ENCODE peak calls at places on chromosomes 7 and 10, in six cellular contexts. E is fibroblast of lung; P is IMR-90; A is CD8-positive, alpha-beta T cell; Q is heart left ventricle; M is small intestine. X is an unnamed sample.

GRCh38 chr7:16066805-16067459 is 354.4 kb downstream of the CRPPA start:
- DNase-seq in E (peak; percentile 43), P (no peak), M (no peak), A (no peak), Q (no peak), X (peak; percentile 38)

GRCh38 chr10:117441812-117442443 is 66.7 kb upstream of the PDZD8 start:
- DNase-seq in Q (no peak), M (no peak), A (no peak), E (no peak), P (no peak), X (no peak)

GRCh38 chr7:42605381-42605780 is 306.5 kb downstream of the C7orf25 start:
- DNase-seq in E (no peak), Q (no peak), P (no peak), M (no peak), A (no peak), X (peak; percentile 47)

GRCh38 chr10:3452234-3452633 is 279.7 kb upstream of the PITRM1 start:
- DNase-seq in P (peak; percentile 97), Q (peak; percentile 50), M (no peak), E (peak; percentile 98), A (no peak), X (peak; percentile 89)

GRCh38 chr7:20477091-20477490 is 138.4 kb upstream of the ABCB5 start:
- DNase-seq in Q (no peak), P (no peak), M (no peak), E (no peak), A (no peak), X (no peak)

GRCh38 chr7:157418204-157419029 is 81.6 kb downstream of the DNAJB6 start:
- DNase-seq in P (no peak), A (no peak), E (no peak), M (no peak), Q (no peak), X (no peak)

GRCh38 chr7:117949232-117949631 is 76.0 kb upstream of the CTTNBP2 start:
- DNase-seq in P (peak; percentile 20), M (no peak), A (no peak), E (peak; percentile 8), Q (no peak), X (no peak)

GRCh38 chr10:110642980-110643655 is 1.0 kb upstream of the RBM20 start:
- DNase-seq in P (no peak), E (no peak), A (no peak), M (no peak), Q (no peak), X (no peak)

GRCh38 chr10:95547197-95547596 is 14.0 kb downstream of the SORBS1 start:
- DNase-seq in P (no peak), Q (no peak), E (no peak), M (no peak), A (no peak), X (no peak)

GRCh38 chr7:49787980-49788379 is 14.5 kb downstream of the VWC2 start:
- DNase-seq in Q (no peak), P (no peak), A (no peak), M (no peak), E (no peak), X (no peak)

GRCh38 chr7:142513221-142513955 is 235.9 kb upstream of the PRSS1 start:
- DNase-seq in Q (no peak), E (no peak), M (no peak), P (no peak), A (no peak), X (peak; percentile 80)

GRCh38 chr7:34523233-34523918 is 134.6 kb upstream of the NPSR1 start:
- DNase-seq in P (no peak), M (no peak), Q (no peak), A (no peak), E (no peak), X (no peak)

GRCh38 chr10:52566471-52567246 is 205.9 kb downstream of the MBL2 start:
- DNase-seq in Q (no peak), E (peak; percentile 83), P (peak; percentile 69), M (peak; percentile 11), A (no peak), X (peak; percentile 93)

GRCh38 chr7:57427594-57427993 is 22.4 kb upstream of the ZNF716 start:
- DNase-seq in Q (no peak), M (no peak), P (no peak), E (no peak), A (no peak), X (no peak)

GRCh38 chr7:92740713-92741126 is 95.7 kb downstream of the CDK6 start:
- DNase-seq in M (no peak), A (no peak), Q (no peak), P (peak; percentile 89), E (peak; percentile 69), X (peak; percentile 78)

GRCh38 chr10:121436281-121436629 is 162.0 kb downstream of the FGFR2 start:
- DNase-seq in A (no peak), M (no peak), P (no peak), Q (no peak), E (no peak), X (no peak)

GRCh38 chr7:104836976-104837375 is 177.0 kb upstream of the KMT2E start:
- DNase-seq in E (no peak), Q (no peak), A (no peak), P (no peak), M (no peak), X (no peak)

GRCh38 chr7:55271069-55271468 is 94.1 kb upstream of the LANCL2 start:
- DNase-seq in E (peak; percentile 24), M (no peak), Q (no peak), P (peak; percentile 26), A (no peak), X (peak; percentile 52)

GRCh38 chr10:106278385-106278784 is 886.1 kb downstream of the SORCS1 start:
- DNase-seq in P (no peak), E (no peak), Q (no peak), M (no peak), A (no peak), X (peak; percentile 4)

GRCh38 chr7:37944737-37945054 is 24.3 kb downstream of the EPDR1 start:
- DNase-seq in A (no peak), M (no peak), P (no peak), E (no peak), Q (no peak), X (no peak)

GRCh38 chr10:102347236-102347828 is 48.2 kb upstream of the NFKB2 start:
- DNase-seq in P (peak; percentile 38), Q (peak; percentile 27), M (peak; percentile 33), A (no peak), E (peak; percentile 46), X (peak; percentile 47)

GRCh38 chr10:29136401-29136800 is 152.5 kb upstream of the LYZL1 start:
- DNase-seq in P (peak; percentile 61), Q (no peak), A (no peak), M (no peak), E (peak; percentile 62), X (peak; percentile 29)

GRCh38 chr7:43643842-43644241 is 60.9 kb downstream of the STK17A start:
- DNase-seq in M (no peak), A (no peak), Q (no peak), E (no peak), P (no peak), X (no peak)

GRCh38 chr7:1571261-1571650 is 1.4 kb upstream of the PSMG3 start:
- DNase-seq in P (peak; percentile 68), A (no peak), Q (no peak), E (peak; percentile 44), M (no peak), X (peak; percentile 89)

GRCh38 chr7:50667789-50668226 is 102.6 kb upstream of the DDC start:
- DNase-seq in E (peak; percentile 43), M (no peak), P (peak; percentile 3), A (no peak), Q (peak; percentile 69), X (peak; percentile 19)

GRCh38 chr10:100734295-100735086 is 10.9 kb upstream of the PAX2 start:
- DNase-seq in E (no peak), M (no peak), Q (no peak), P (no peak), A (no peak), X (no peak)

GRCh38 chr10:124083740-124084397 is 9.5 kb downstream of the CHST15 start:
- DNase-seq in Q (no peak), P (no peak), M (no peak), E (no peak), A (no peak), X (no peak)
- H3K4me3 ChIP-seq in Q (no peak overlapping the region), P (no peak overlapping the region), M (no peak overlapping the region), E (no peak overlapping the region), A (no peak overlapping the region), X (no peak overlapping the region)

DNA sequence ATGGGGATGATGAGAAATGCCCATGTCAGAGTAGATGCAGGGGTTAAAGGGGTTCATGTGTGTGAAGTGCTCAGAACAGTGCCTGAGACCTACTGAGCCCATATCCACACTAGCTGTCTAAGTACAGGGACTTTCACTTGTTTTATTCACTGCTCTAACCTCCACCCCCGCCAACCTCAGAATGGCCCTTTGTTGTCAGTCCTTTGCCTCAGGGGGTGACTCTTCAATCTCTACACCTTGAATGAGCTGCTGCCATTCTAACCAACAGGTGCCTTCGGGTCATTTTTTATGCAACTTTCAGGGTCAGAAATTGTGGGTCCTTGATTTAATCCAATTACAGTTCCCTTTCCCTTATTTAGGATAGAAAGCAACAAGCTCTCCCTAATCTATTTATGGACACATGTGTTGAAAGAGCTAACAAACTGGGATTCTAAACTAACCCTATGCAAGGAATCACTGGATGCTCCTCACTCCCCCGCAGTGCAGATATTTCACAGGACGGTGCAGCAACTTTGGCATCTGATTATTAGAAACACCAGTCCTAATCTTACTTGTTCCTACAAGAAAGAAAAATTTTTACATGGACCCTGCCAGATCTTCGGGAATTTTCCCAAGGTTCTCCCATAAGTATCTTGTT is 26.1 kb downstream of the VSTM4 start:
- DNase-seq in P (no peak), A (no peak), E (no peak), Q (no peak), M (no peak), X (no peak)
- H3K36me3 ChIP-seq in P (no peaks in the 10 kb centered on the region), A (no peaks in the 10 kb centered on the region), E (no peaks in the 10 kb centered on the region), Q (peaks cover 13% of the 10 kb centered on the region), M (no peaks in the 10 kb centered on the region), X (peaks cover 3% of the 10 kb centered on the region)

DNA sequence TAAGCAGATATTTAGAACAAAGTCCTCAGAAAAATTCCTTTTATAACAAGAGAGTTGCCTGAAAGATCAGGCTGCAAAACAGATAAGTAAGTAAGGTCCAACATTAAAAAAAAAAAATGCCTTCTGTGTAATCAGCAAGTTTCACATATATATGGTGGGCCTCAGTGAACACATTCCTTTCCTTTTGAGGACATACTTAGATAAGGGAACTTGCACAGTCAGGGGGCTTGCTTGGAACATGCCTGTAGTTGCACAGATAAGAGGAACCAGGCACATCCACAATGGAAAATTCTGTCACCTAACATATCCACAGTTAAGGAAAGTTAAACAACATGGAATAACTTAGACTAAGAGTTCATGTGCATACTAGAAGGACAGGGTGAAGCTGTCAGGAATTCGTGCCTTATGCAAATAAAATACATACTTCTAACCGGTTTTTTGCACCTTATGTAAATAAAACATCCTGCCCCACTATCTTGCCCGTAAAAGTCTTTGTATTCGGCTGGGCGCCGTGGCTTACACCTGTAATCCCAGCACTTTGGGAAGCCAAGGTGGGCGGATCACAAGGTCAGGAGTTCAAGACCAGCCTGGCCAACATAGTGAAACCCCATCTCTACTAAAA is 257.3 kb downstream of the ZNF33B start:
- DNase-seq in M (no peak), A (no peak), Q (no peak), E (no peak), P (no peak), X (no peak)
- H3K9me3 ChIP-seq in M (no peaks in the 10 kb centered on the region), A (no peaks in the 10 kb centered on the region), Q (no peaks in the 10 kb centered on the region), E (no peaks in the 10 kb centered on the region), P (peaks cover 5% of the 10 kb centered on the region), X (peaks cover 6% of the 10 kb centered on the region)

DNA sequence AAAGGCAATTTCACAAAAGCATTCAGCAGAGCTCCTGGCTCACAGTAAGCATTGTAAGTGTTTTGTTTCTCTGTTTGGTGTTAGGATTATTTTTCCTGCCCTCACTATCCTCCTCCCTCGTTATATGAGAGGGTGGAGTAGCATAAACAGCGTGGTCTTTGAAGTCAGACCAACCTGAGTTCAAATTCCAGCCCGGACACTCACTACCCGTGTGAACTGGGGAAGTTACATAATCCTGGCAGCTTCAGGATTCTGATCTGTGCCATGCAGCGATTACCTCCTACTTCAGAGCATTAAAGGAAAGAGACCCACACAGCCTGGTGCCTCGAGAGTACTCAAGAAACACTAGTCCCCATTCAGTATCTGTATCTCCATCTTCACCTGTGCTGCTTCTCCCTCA is 386.5 kb downstream of the INHBA start:
- DNase-seq in E (no peak), Q (no peak), A (no peak), P (peak; percentile 47), M (peak; percentile 78), X (no peak)
- H3K4me3 ChIP-seq in E (no peak overlapping the region), Q (no peak overlapping the region), A (no peak overlapping the region), P (no peak overlapping the region), M (no peak overlapping the region), X (no peak overlapping the region)

X was measured in adipocyte.